ENCODE peak calls at places on chromosome 6, in four cellular contexts. S is RKO, K is left ventricle myocardium inferior, A is NCI-H524. L is an unnamed sample.

GRCh38 chr6:139979021-139979721 is 604.7 kb upstream of the CITED2 start:
- DNase-seq in S (no peak), K (no peak), A (no peak), L (no peak)

GRCh38 chr6:138107078-138107751 is at the start of gene PERP:
- DNase-seq in S (peak), K (peak), A (peak), L (peak)

GRCh38 chr6:52644246-52644645 is 26.7 kb upstream of the TMEM14A start:
- DNase-seq in S (no peak), K (no peak), A (no peak), L (no peak)

GRCh38 chr6:67608099-67608749 is 1026.9 kb upstream of the ADGRB3 start:
- DNase-seq in S (no peak), K (no peak), A (no peak), L (no peak)

GRCh38 chr6:150685860-150686259 is 86.2 kb downstream of the PLEKHG1 start:
- DNase-seq in S (no peak), K (no peak), A (peak), L (no peak)

GRCh38 chr6:1851681-1852456 is 242.2 kb downstream of the FOXC1 start:
- DNase-seq in S (no peak), K (no peak), A (no peak), L (no peak)

GRCh38 chr6:203663-204062 is 88.6 kb upstream of the DUSP22 start:
- DNase-seq in S (no peak), K (no peak), A (no peak), L (no peak)

GRCh38 chr6:131652472-131652871 is 15.4 kb downstream of the ENPP3 start:
- DNase-seq in S (peak), K (no peak), A (no peak), L (no peak)

GRCh38 chr6:157535354-157536217 is 154.6 kb downstream of the ZDHHC14 start:
- DNase-seq in S (no peak), K (no peak), A (no peak), L (no peak)

GRCh38 chr6:122495612-122496011 is 24.0 kb upstream of the SERINC1 start:
- DNase-seq in S (no peak), K (no peak), A (no peak), L (no peak)

GRCh38 chr6:30557683-30557981 is 537 bp downstream of the PRR3 start:
- DNase-seq in S (no peak), K (no peak), A (no peak), L (no peak)

GRCh38 chr6:165514621-165515020 is 148.4 kb downstream of the PDE10A start:
- DNase-seq in S (no peak), K (no peak), A (no peak), L (no peak)

GRCh38 chr6:140858381-140858971 is 1274.2 kb upstream of the GJE1 start:
- DNase-seq in S (peak), K (no peak), A (no peak), L (no peak)

GRCh38 chr6:105598264-105598663 is 195.4 kb upstream of the PREP start:
- DNase-seq in S (no peak), K (no peak), A (no peak), L (no peak)

GRCh38 chr6:29743568-29743967 is 20.3 kb downstream of the HLA-F start:
- DNase-seq in S (no peak), K (no peak), A (no peak), L (no peak)

GRCh38 chr6:134719850-134720249 is 230.1 kb downstream of the ALDH8A1 start:
- DNase-seq in S (no peak), K (no peak), A (no peak), L (no peak)

GRCh38 chr6:13615802-13616140 is 636 bp downstream of the NOL7 start:
- DNase-seq in S (peak), K (peak), A (peak), L (peak)

GRCh38 chr6:158536891-158537798 is 22.7 kb upstream of the TMEM181 start:
- DNase-seq in S (no peak), K (no peak), A (peak), L (peak)

GRCh38 chr6:30443657-30444450 is 45.5 kb upstream of the HLA-E start:
- DNase-seq in S (no peak), K (no peak), A (no peak), L (no peak)

GRCh38 chr6:140082867-140083297 is 708.4 kb upstream of the CITED2 start:
- DNase-seq in S (peak), K (no peak), A (no peak), L (no peak)

GRCh38 chr6:18562726-18563125 is 175.6 kb downstream of the RNF144B start:
- DNase-seq in S (no peak), K (no peak), A (no peak), L (no peak)

GRCh38 chr6:106692823-106693216 is 63.4 kb downstream of the QRSL1 start:
- DNase-seq in S (no peak), K (no peak), A (no peak), L (no peak)

GRCh38 chr6:9999806-10000205 is 415.1 kb downstream of the TFAP2A start:
- DNase-seq in S (no peak), K (no peak), A (no peak), L (no peak)